ENCODE peak calls at places on chromosomes 16 and 17, in five cellular contexts. One of them, this sample, is unnamed.

GRCh38 chr17:7997186-7997585 is 5.2 kb upstream of the GUCY2D start:
- DNase-seq in retina: no peak
- DNase-seq in SW480: peak
- DNase-seq in fibroblast of lung: peak
- DNase-seq in stimulated activated CD4-positive, alpha-beta T cell treated with anti-CD3 and anti-CD28 coated beads, Interleukin-4, amount 100 ng/mL, for 48 hours: no peak
- DNase-seq in this sample: peak

GRCh38 chr17:60169921-60170817 is 20.4 kb downstream of the CA4 start:
- DNase-seq in stimulated activated CD4-positive, alpha-beta T cell treated with anti-CD3 and anti-CD28 coated beads, Interleukin-4, amount 100 ng/mL, for 48 hours: no peak
- DNase-seq in SW480: no peak
- DNase-seq in fibroblast of lung: no peak
- DNase-seq in retina: peak
- DNase-seq in this sample: peak

GRCh38 chr17:64573214-64573613 is 66.4 kb downstream of the CEP95 start:
- DNase-seq in stimulated activated CD4-positive, alpha-beta T cell treated with anti-CD3 and anti-CD28 coated beads, Interleukin-4, amount 100 ng/mL, for 48 hours: no peak
- DNase-seq in fibroblast of lung: no peak
- DNase-seq in SW480: no peak
- DNase-seq in retina: no peak
- DNase-seq in this sample: peak

GRCh38 chr17:65268832-65269231 is 131.7 kb downstream of the RGS9 start:
- DNase-seq in SW480: no peak
- DNase-seq in fibroblast of lung: peak
- DNase-seq in retina: no peak
- DNase-seq in stimulated activated CD4-positive, alpha-beta T cell treated with anti-CD3 and anti-CD28 coated beads, Interleukin-4, amount 100 ng/mL, for 48 hours: no peak
- DNase-seq in this sample: peak

GRCh38 chr16:78179666-78180065 is 80.2 kb downstream of the WWOX start:
- DNase-seq in stimulated activated CD4-positive, alpha-beta T cell treated with anti-CD3 and anti-CD28 coated beads, Interleukin-4, amount 100 ng/mL, for 48 hours: no peak
- DNase-seq in SW480: no peak
- DNase-seq in retina: no peak
- DNase-seq in fibroblast of lung: no peak
- DNase-seq in this sample: no peak

GRCh38 chr16:29962344-29962994 is 590 bp downstream of the TMEM219 start:
- DNase-seq in retina: peak
- DNase-seq in stimulated activated CD4-positive, alpha-beta T cell treated with anti-CD3 and anti-CD28 coated beads, Interleukin-4, amount 100 ng/mL, for 48 hours: no peak
- DNase-seq in SW480: no peak
- DNase-seq in fibroblast of lung: no peak
- DNase-seq in this sample: peak

GRCh38 chr17:34711646-34712045 is 132.3 kb downstream of the TMEM132E start:
- DNase-seq in fibroblast of lung: no peak
- DNase-seq in SW480: no peak
- DNase-seq in retina: no peak
- DNase-seq in stimulated activated CD4-positive, alpha-beta T cell treated with anti-CD3 and anti-CD28 coated beads, Interleukin-4, amount 100 ng/mL, for 48 hours: no peak
- DNase-seq in this sample: no peak

GRCh38 chr17:50186661-50187402 is 14.6 kb downstream of the COL1A1 start:
- DNase-seq in stimulated activated CD4-positive, alpha-beta T cell treated with anti-CD3 and anti-CD28 coated beads, Interleukin-4, amount 100 ng/mL, for 48 hours: no peak
- DNase-seq in retina: no peak
- DNase-seq in fibroblast of lung: peak
- DNase-seq in SW480: no peak
- DNase-seq in this sample: peak

GRCh38 chr16:88924834-88925539 is 52.0 kb downstream of the CBFA2T3 start:
- DNase-seq in SW480: peak
- DNase-seq in fibroblast of lung: peak
- DNase-seq in retina: no peak
- DNase-seq in stimulated activated CD4-positive, alpha-beta T cell treated with anti-CD3 and anti-CD28 coated beads, Interleukin-4, amount 100 ng/mL, for 48 hours: peak
- DNase-seq in this sample: peak

GRCh38 chr16:85469929-85470590 is 143.1 kb upstream of the GSE1 start:
- DNase-seq in fibroblast of lung: no peak
- DNase-seq in SW480: no peak
- DNase-seq in retina: no peak
- DNase-seq in stimulated activated CD4-positive, alpha-beta T cell treated with anti-CD3 and anti-CD28 coated beads, Interleukin-4, amount 100 ng/mL, for 48 hours: no peak
- DNase-seq in this sample: no peak

GRCh38 chr17:8038954-8039610 is at the start of gene ALOX15B:
- DNase-seq in stimulated activated CD4-positive, alpha-beta T cell treated with anti-CD3 and anti-CD28 coated beads, Interleukin-4, amount 100 ng/mL, for 48 hours: no peak
- DNase-seq in retina: no peak
- DNase-seq in SW480: no peak
- DNase-seq in fibroblast of lung: no peak
- DNase-seq in this sample: no peak

GRCh38 chr17:72456026-72456569 is 335.3 kb downstream of the SOX9 start:
- DNase-seq in fibroblast of lung: peak
- DNase-seq in retina: no peak
- DNase-seq in SW480: peak
- DNase-seq in stimulated activated CD4-positive, alpha-beta T cell treated with anti-CD3 and anti-CD28 coated beads, Interleukin-4, amount 100 ng/mL, for 48 hours: no peak
- DNase-seq in this sample: peak

GRCh38 chr16:2490190-2491105 is 15.5 kb downstream of the TBC1D24 start:
- DNase-seq in retina: no peak
- DNase-seq in stimulated activated CD4-positive, alpha-beta T cell treated with anti-CD3 and anti-CD28 coated beads, Interleukin-4, amount 100 ng/mL, for 48 hours: no peak
- DNase-seq in fibroblast of lung: no peak
- DNase-seq in SW480: no peak
- DNase-seq in this sample: no peak

GRCh38 chr17:7213895-7214299 is 5.7 kb downstream of the DLG4 start:
- DNase-seq in stimulated activated CD4-positive, alpha-beta T cell treated with anti-CD3 and anti-CD28 coated beads, Interleukin-4, amount 100 ng/mL, for 48 hours: peak
- DNase-seq in fibroblast of lung: peak
- DNase-seq in retina: peak
- DNase-seq in SW480: peak
- DNase-seq in this sample: peak

GRCh38 chr16:84941916-84942315 is 69.4 kb downstream of the ZDHHC7 start:
- DNase-seq in stimulated activated CD4-positive, alpha-beta T cell treated with anti-CD3 and anti-CD28 coated beads, Interleukin-4, amount 100 ng/mL, for 48 hours: no peak
- DNase-seq in SW480: no peak
- DNase-seq in fibroblast of lung: peak
- DNase-seq in retina: no peak
- DNase-seq in this sample: peak

GRCh38 chr17:2899911-2900310 is 103.7 kb downstream of the RAP1GAP2 start:
- DNase-seq in stimulated activated CD4-positive, alpha-beta T cell treated with anti-CD3 and anti-CD28 coated beads, Interleukin-4, amount 100 ng/mL, for 48 hours: no peak
- DNase-seq in SW480: peak
- DNase-seq in retina: no peak
- DNase-seq in fibroblast of lung: no peak
- DNase-seq in this sample: no peak

GRCh38 chr17:44128383-44128782 is 4.9 kb upstream of the HDAC5 start:
- DNase-seq in retina: no peak
- DNase-seq in SW480: no peak
- DNase-seq in stimulated activated CD4-positive, alpha-beta T cell treated with anti-CD3 and anti-CD28 coated beads, Interleukin-4, amount 100 ng/mL, for 48 hours: no peak
- DNase-seq in fibroblast of lung: no peak
- DNase-seq in this sample: no peak

GRCh38 chr17:4710693-4711634 is 532 bp downstream of the ARRB2 start:
- DNase-seq in fibroblast of lung: no peak
- DNase-seq in retina: peak
- DNase-seq in SW480: no peak
- DNase-seq in stimulated activated CD4-positive, alpha-beta T cell treated with anti-CD3 and anti-CD28 coated beads, Interleukin-4, amount 100 ng/mL, for 48 hours: no peak
- DNase-seq in this sample: no peak

GRCh38 chr16:28265822-28266221 is 26.5 kb upstream of the SBK1 start:
- DNase-seq in stimulated activated CD4-positive, alpha-beta T cell treated with anti-CD3 and anti-CD28 coated beads, Interleukin-4, amount 100 ng/mL, for 48 hours: no peak
- DNase-seq in SW480: no peak
- DNase-seq in retina: no peak
- DNase-seq in fibroblast of lung: no peak
- DNase-seq in this sample: no peak

GRCh38 chr17:46984341-46984740 is 5.3 kb upstream of the RPRML start:
- DNase-seq in stimulated activated CD4-positive, alpha-beta T cell treated with anti-CD3 and anti-CD28 coated beads, Interleukin-4, amount 100 ng/mL, for 48 hours: no peak
- DNase-seq in SW480: no peak
- DNase-seq in retina: no peak
- DNase-seq in fibroblast of lung: no peak
- DNase-seq in this sample: no peak

GRCh38 chr16:89001117-89002027 is 24.4 kb upstream of the CBFA2T3 start:
- DNase-seq in stimulated activated CD4-positive, alpha-beta T cell treated with anti-CD3 and anti-CD28 coated beads, Interleukin-4, amount 100 ng/mL, for 48 hours: no peak
- DNase-seq in fibroblast of lung: no peak
- DNase-seq in SW480: no peak
- DNase-seq in retina: no peak
- DNase-seq in this sample: no peak

GRCh38 chr17:83080641-83081560 is 1.5 kb downstream of the METRNL start:
- DNase-seq in fibroblast of lung: peak
- DNase-seq in stimulated activated CD4-positive, alpha-beta T cell treated with anti-CD3 and anti-CD28 coated beads, Interleukin-4, amount 100 ng/mL, for 48 hours: no peak
- DNase-seq in retina: peak
- DNase-seq in SW480: no peak
- DNase-seq in this sample: no peak

This sample was measured in HFFc6.